ENCODE peak calls at places on chromosomes 13 and 19, in five cellular contexts. One of them, this sample, is unnamed.

GRCh38 chr13:31060655-31061054 is 101.0 kb downstream of the HSPH1 start:
- DNase-seq in stimulated activated CD8-positive, alpha-beta memory T cell treated with anti-CD3 and anti-CD28 coated beads, Interleukin-12 subunit alpha, Interleukin-12 subunit beta, amount 100 ng/mL, for 1 hour: no peak
- DNase-seq in posterior vena cava: no peak
- DNase-seq in CD8-positive, alpha-beta memory T cell: no peak
- DNase-seq in fibroblast of lung: no peak
- DNase-seq in this sample: no peak

GRCh38 chr19:54515156-54515555 is 12.5 kb downstream of the LAIR2 start:
- DNase-seq in fibroblast of lung: no peak
- DNase-seq in CD8-positive, alpha-beta memory T cell: no peak
- DNase-seq in posterior vena cava: no peak
- DNase-seq in stimulated activated CD8-positive, alpha-beta memory T cell treated with anti-CD3 and anti-CD28 coated beads, Interleukin-12 subunit alpha, Interleukin-12 subunit beta, amount 100 ng/mL, for 1 hour: no peak
- DNase-seq in this sample: no peak

GRCh38 chr13:28641600-28641926 is 17.4 kb upstream of the POMP start:
- DNase-seq in fibroblast of lung: no peak
- DNase-seq in posterior vena cava: no peak
- DNase-seq in stimulated activated CD8-positive, alpha-beta memory T cell treated with anti-CD3 and anti-CD28 coated beads, Interleukin-12 subunit alpha, Interleukin-12 subunit beta, amount 100 ng/mL, for 1 hour: no peak
- DNase-seq in CD8-positive, alpha-beta memory T cell: no peak
- DNase-seq in this sample: no peak

GRCh38 chr19:46745521-46746280 is at the start of gene FKRP:
- DNase-seq in stimulated activated CD8-positive, alpha-beta memory T cell treated with anti-CD3 and anti-CD28 coated beads, Interleukin-12 subunit alpha, Interleukin-12 subunit beta, amount 100 ng/mL, for 1 hour: peak
- DNase-seq in fibroblast of lung: no peak
- DNase-seq in CD8-positive, alpha-beta memory T cell: peak
- DNase-seq in posterior vena cava: no peak
- DNase-seq in this sample: no peak

GRCh38 chr13:72384186-72384823 is 343.1 kb downstream of the MZT1 start:
- DNase-seq in fibroblast of lung: no peak
- DNase-seq in posterior vena cava: no peak
- DNase-seq in stimulated activated CD8-positive, alpha-beta memory T cell treated with anti-CD3 and anti-CD28 coated beads, Interleukin-12 subunit alpha, Interleukin-12 subunit beta, amount 100 ng/mL, for 1 hour: no peak
- DNase-seq in CD8-positive, alpha-beta memory T cell: no peak
- DNase-seq in this sample: no peak

GRCh38 chr13:77696863-77697207 is 652 bp upstream of the SLAIN1 start:
- DNase-seq in posterior vena cava: no peak
- DNase-seq in stimulated activated CD8-positive, alpha-beta memory T cell treated with anti-CD3 and anti-CD28 coated beads, Interleukin-12 subunit alpha, Interleukin-12 subunit beta, amount 100 ng/mL, for 1 hour: no peak
- DNase-seq in fibroblast of lung: no peak
- DNase-seq in CD8-positive, alpha-beta memory T cell: peak
- DNase-seq in this sample: no peak

GRCh38 chr13:31322702-31323101 is 122.9 kb downstream of the B3GLCT start:
- DNase-seq in stimulated activated CD8-positive, alpha-beta memory T cell treated with anti-CD3 and anti-CD28 coated beads, Interleukin-12 subunit alpha, Interleukin-12 subunit beta, amount 100 ng/mL, for 1 hour: no peak
- DNase-seq in fibroblast of lung: no peak
- DNase-seq in CD8-positive, alpha-beta memory T cell: no peak
- DNase-seq in posterior vena cava: no peak
- DNase-seq in this sample: no peak

GRCh38 chr19:50460161-50460765 is 16.0 kb upstream of the EMC10 start:
- DNase-seq in CD8-positive, alpha-beta memory T cell: no peak
- DNase-seq in fibroblast of lung: peak
- DNase-seq in stimulated activated CD8-positive, alpha-beta memory T cell treated with anti-CD3 and anti-CD28 coated beads, Interleukin-12 subunit alpha, Interleukin-12 subunit beta, amount 100 ng/mL, for 1 hour: no peak
- DNase-seq in posterior vena cava: no peak
- DNase-seq in this sample: no peak

GRCh38 chr19:17235618-17236413 is 9.8 kb downstream of the OCEL1 start:
- DNase-seq in posterior vena cava: peak
- DNase-seq in stimulated activated CD8-positive, alpha-beta memory T cell treated with anti-CD3 and anti-CD28 coated beads, Interleukin-12 subunit alpha, Interleukin-12 subunit beta, amount 100 ng/mL, for 1 hour: peak
- DNase-seq in CD8-positive, alpha-beta memory T cell: peak
- DNase-seq in fibroblast of lung: peak
- DNase-seq in this sample: peak

GRCh38 chr13:70249332-70250064 is 141.2 kb upstream of the KLHL1 start:
- DNase-seq in stimulated activated CD8-positive, alpha-beta memory T cell treated with anti-CD3 and anti-CD28 coated beads, Interleukin-12 subunit alpha, Interleukin-12 subunit beta, amount 100 ng/mL, for 1 hour: no peak
- DNase-seq in posterior vena cava: no peak
- DNase-seq in fibroblast of lung: peak
- DNase-seq in CD8-positive, alpha-beta memory T cell: no peak
- DNase-seq in this sample: no peak

GRCh38 chr19:56594783-56595547 is at the start of gene ZNF71:
- DNase-seq in fibroblast of lung: peak
- DNase-seq in posterior vena cava: peak
- DNase-seq in stimulated activated CD8-positive, alpha-beta memory T cell treated with anti-CD3 and anti-CD28 coated beads, Interleukin-12 subunit alpha, Interleukin-12 subunit beta, amount 100 ng/mL, for 1 hour: peak
- DNase-seq in CD8-positive, alpha-beta memory T cell: peak
- DNase-seq in this sample: peak

GRCh38 chr13:80084086-80084676 is 256.7 kb downstream of the SPRY2 start:
- DNase-seq in CD8-positive, alpha-beta memory T cell: no peak
- DNase-seq in posterior vena cava: no peak
- DNase-seq in stimulated activated CD8-positive, alpha-beta memory T cell treated with anti-CD3 and anti-CD28 coated beads, Interleukin-12 subunit alpha, Interleukin-12 subunit beta, amount 100 ng/mL, for 1 hour: no peak
- DNase-seq in fibroblast of lung: peak
- DNase-seq in this sample: peak

GRCh38 chr19:32287811-32288227 is 57.6 kb upstream of the ZNF507 start:
- DNase-seq in CD8-positive, alpha-beta memory T cell: no peak
- DNase-seq in fibroblast of lung: peak
- DNase-seq in stimulated activated CD8-positive, alpha-beta memory T cell treated with anti-CD3 and anti-CD28 coated beads, Interleukin-12 subunit alpha, Interleukin-12 subunit beta, amount 100 ng/mL, for 1 hour: no peak
- DNase-seq in posterior vena cava: peak
- DNase-seq in this sample: no peak

GRCh38 chr13:91292630-91293221 is 54.8 kb upstream of the MIR17HG start:
- DNase-seq in stimulated activated CD8-positive, alpha-beta memory T cell treated with anti-CD3 and anti-CD28 coated beads, Interleukin-12 subunit alpha, Interleukin-12 subunit beta, amount 100 ng/mL, for 1 hour: no peak
- DNase-seq in fibroblast of lung: no peak
- DNase-seq in CD8-positive, alpha-beta memory T cell: no peak
- DNase-seq in posterior vena cava: no peak
- DNase-seq in this sample: no peak

GRCh38 chr13:23447927-23448326 is 14.4 kb upstream of the SACS start:
- DNase-seq in stimulated activated CD8-positive, alpha-beta memory T cell treated with anti-CD3 and anti-CD28 coated beads, Interleukin-12 subunit alpha, Interleukin-12 subunit beta, amount 100 ng/mL, for 1 hour: no peak
- DNase-seq in CD8-positive, alpha-beta memory T cell: no peak
- DNase-seq in posterior vena cava: no peak
- DNase-seq in fibroblast of lung: peak
- DNase-seq in this sample: no peak

GRCh38 chr13:44404261-44405139 is 30.9 kb downstream of the SERP2 start:
- DNase-seq in fibroblast of lung: no peak
- DNase-seq in CD8-positive, alpha-beta memory T cell: no peak
- DNase-seq in posterior vena cava: no peak
- DNase-seq in stimulated activated CD8-positive, alpha-beta memory T cell treated with anti-CD3 and anti-CD28 coated beads, Interleukin-12 subunit alpha, Interleukin-12 subunit beta, amount 100 ng/mL, for 1 hour: no peak
- DNase-seq in this sample: no peak

GRCh38 chr13:90872491-90873025 is 474.9 kb upstream of the MIR17HG start:
- DNase-seq in fibroblast of lung: no peak
- DNase-seq in stimulated activated CD8-positive, alpha-beta memory T cell treated with anti-CD3 and anti-CD28 coated beads, Interleukin-12 subunit alpha, Interleukin-12 subunit beta, amount 100 ng/mL, for 1 hour: no peak
- DNase-seq in posterior vena cava: no peak
- DNase-seq in CD8-positive, alpha-beta memory T cell: no peak
- DNase-seq in this sample: no peak

GRCh38 chr13:21304256-21304655 is 127.8 kb downstream of the MRPL57 start:
- DNase-seq in fibroblast of lung: no peak
- DNase-seq in CD8-positive, alpha-beta memory T cell: no peak
- DNase-seq in posterior vena cava: no peak
- DNase-seq in stimulated activated CD8-positive, alpha-beta memory T cell treated with anti-CD3 and anti-CD28 coated beads, Interleukin-12 subunit alpha, Interleukin-12 subunit beta, amount 100 ng/mL, for 1 hour: no peak
- DNase-seq in this sample: no peak

GRCh38 chr13:74243637-74244526 is 109.7 kb upstream of the KLF12 start:
- DNase-seq in fibroblast of lung: peak
- DNase-seq in posterior vena cava: no peak
- DNase-seq in CD8-positive, alpha-beta memory T cell: peak
- DNase-seq in stimulated activated CD8-positive, alpha-beta memory T cell treated with anti-CD3 and anti-CD28 coated beads, Interleukin-12 subunit alpha, Interleukin-12 subunit beta, amount 100 ng/mL, for 1 hour: no peak
- DNase-seq in this sample: no peak